ENCODE peak calls at places on chromosomes 16 and 17, in seven cellular contexts. U is spleen, Y is IMR-90, T is cardiac muscle cell, M is Peyer's patch, H is Panc1, X is ovary. I is an unnamed sample. For H3K9me3 and H3K4me1, the result is how much of the 10 kb centered on the place peaks cover.

GRCh38 chr17:83076930-83077329 is 2.5 kb upstream of the METRNL start:
- DNase-seq in U (no peak), Y (no peak), T (no peak), M (no peak), H (no peak), X (no peak), I (no peak)

GRCh38 chr17:14427914-14428639 is 127.2 kb downstream of the HS3ST3B1 start:
- DNase-seq in U (peak), Y (no peak), T (no peak), M (no peak), H (no peak), X (no peak), I (no peak)

GRCh38 chr17:56184650-56185049 is 31.4 kb downstream of the ANKFN1 start:
- DNase-seq in U (no peak), Y (no peak), T (no peak), M (no peak), H (no peak), X (no peak), I (no peak)

GRCh38 chr16:7615565-7615964 is 282.9 kb downstream of the RBFOX1 start:
- DNase-seq in U (no peak), Y (no peak), T (no peak), M (no peak), H (no peak), X (no peak), I (no peak)

GRCh38 chr16:21300309-21301167 is 22.4 kb upstream of the CRYM start:
- DNase-seq in U (peak), Y (peak), T (peak), M (peak), H (peak), X (peak), I (peak)

GRCh38 chr16:49617016-49617569 is 238.8 kb downstream of the ZNF423 start:
- DNase-seq in U (peak), Y (no peak), T (no peak), M (no peak), H (no peak), X (no peak), I (no peak)

GRCh38 chr16:69620564-69620963 is 54.8 kb downstream of the NFAT5 start:
- DNase-seq in U (no peak), Y (no peak), T (peak), M (no peak), H (no peak), X (no peak), I (no peak)

GRCh38 chr17:70136131-70136530 is 33.2 kb upstream of the KCNJ2 start:
- DNase-seq in U (no peak), Y (no peak), T (no peak), M (no peak), H (no peak), X (no peak), I (no peak)

GRCh38 chr16:61313931-61314330 is 722.3 kb downstream of the CDH8 start:
- DNase-seq in U (no peak), Y (no peak), T (peak), M (no peak), H (no peak), X (no peak), I (no peak)

GRCh38 chr17:4944163-4944553 is 4.1 kb downstream of the RNF167 start:
- DNase-seq in U (peak), Y (no peak), T (no peak), M (no peak), H (no peak), X (no peak), I (no peak)

GRCh38 chr17:27109346-27109745 is 184.6 kb upstream of the WSB1 start:
- DNase-seq in U (no peak), Y (no peak), T (no peak), M (no peak), H (no peak), X (no peak), I (no peak)

GRCh38 chr17:27105636-27106035 is 188.3 kb upstream of the WSB1 start:
- DNase-seq in U (no peak), Y (no peak), T (no peak), M (no peak), H (no peak), X (no peak), I (no peak)

GRCh38 chr17:27106347-27106981 is 187.4 kb upstream of the WSB1 start:
- DNase-seq in U (no peak), Y (no peak), T (no peak), M (no peak), H (no peak), X (no peak), I (no peak)

DNA sequence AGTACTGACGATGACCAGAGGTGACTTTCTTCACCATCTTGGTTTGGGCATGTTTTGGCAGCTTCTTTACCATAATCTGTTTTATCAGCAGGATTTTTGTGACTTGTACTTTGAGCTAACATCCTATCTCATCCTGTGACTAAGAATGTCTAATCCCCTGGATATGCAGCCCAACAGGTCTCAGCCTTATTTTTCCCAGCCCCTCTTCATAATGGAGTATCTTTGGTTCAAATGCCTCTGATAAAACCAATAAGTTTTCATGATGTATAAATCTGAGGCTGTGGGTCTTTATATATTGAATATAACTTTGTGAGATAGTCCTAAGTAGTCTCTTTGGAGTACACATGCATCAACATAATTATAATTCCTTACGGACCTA is 186.9 kb upstream of the WSB1 start:
- DNase-seq in U (no peak), Y (no peak), T (no peak), M (no peak), H (no peak), X (no peak), I (no peak)
- H3K9me3 ChIP-seq in U (under half), Y (under half), T (under half), M (under half), H (under half), X (under half), I (under half)

DNA sequence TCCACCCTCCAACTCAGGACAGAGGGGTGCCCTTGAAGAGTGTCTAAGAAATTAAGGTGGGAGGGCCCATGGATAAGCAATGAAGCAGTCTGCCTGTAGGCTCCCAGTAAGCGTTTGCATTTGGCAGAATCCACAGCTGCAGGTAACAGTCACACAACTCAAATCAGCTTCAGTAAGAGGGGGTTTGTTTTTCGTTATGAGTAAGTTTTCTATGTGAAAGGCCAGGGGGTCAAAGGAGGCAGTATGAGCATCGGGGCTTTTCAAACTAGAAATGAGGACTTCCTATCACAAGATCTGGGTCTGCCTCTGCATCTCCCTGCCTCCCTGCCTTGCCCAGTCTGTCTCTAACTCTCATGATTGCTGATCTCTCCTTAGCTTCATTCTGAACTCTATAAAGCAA is 128.1 kb upstream of the CCL2 start:
- DNase-seq in U (no peak), Y (no peak), T (no peak), M (no peak), H (no peak), X (no peak), I (no peak)
- TF ChIP-seq CTCF in U (no peak), Y (no peak), T (no peak), M (no peak), H (no peak), X (no peak), I (no peak)

GRCh38 chr16:11672206-11673090 is 4.2 kb downstream of the SNN start:
- DNase-seq in U (peak), Y (no peak), T (no peak), M (no peak), H (no peak), X (no peak), I (no peak)
- H3K4me1 ChIP-seq in U (half or more), Y (under half), T (under half), M (under half), H (under half), X (under half), I (under half)

GRCh38 chr17:27065588-27065987 is 228.3 kb upstream of the WSB1 start:
- DNase-seq in U (no peak), Y (no peak), T (no peak), M (no peak), H (no peak), X (no peak), I (no peak)

GRCh38 chr17:27069842-27070508 is 223.9 kb upstream of the WSB1 start:
- DNase-seq in U (no peak), Y (no peak), T (no peak), M (no peak), H (no peak), X (no peak), I (no peak)

GRCh38 chr17:27070836-27071235 is 223.1 kb upstream of the WSB1 start:
- DNase-seq in U (no peak), Y (no peak), T (no peak), M (no peak), H (no peak), X (no peak), I (no peak)

GRCh38 chr17:27066315-27066714 is 227.6 kb upstream of the WSB1 start:
- DNase-seq in U (no peak), Y (no peak), T (no peak), M (no peak), H (no peak), X (no peak), I (no peak)
- H3K9me3 ChIP-seq in U (under half), Y (under half), T (under half), M (under half), H (under half), X (under half), I (under half)

GRCh38 chr17:17741346-17742023 is 60.2 kb downstream of the RAI1 start:
- DNase-seq in U (no peak), Y (no peak), T (no peak), M (no peak), H (no peak), X (no peak), I (no peak)
- TF ChIP-seq CTCF in U (no peak), Y (peak), T (peak), M (no peak), H (no peak), X (no peak), I (no peak)

GRCh38 chr17:19763416-19763815 is 15.3 kb upstream of the ALDH3A1 start:
- DNase-seq in U (peak), Y (no peak), T (no peak), M (no peak), H (no peak), X (no peak), I (no peak)
- H3K4me1 ChIP-seq in U (under half), Y (under half), T (under half), M (under half), H (under half), X (under half), I (under half)

GRCh38 chr17:21816592-21817567 is 124.6 kb downstream of the KCNJ18 start:
- DNase-seq in U (no peak), Y (no peak), T (no peak), M (no peak), H (no peak), X (no peak), I (no peak)
- H3K9me3 ChIP-seq in U (under half), Y (under half), T (under half), M (under half), H (under half), X (under half), I (under half)

DNA sequence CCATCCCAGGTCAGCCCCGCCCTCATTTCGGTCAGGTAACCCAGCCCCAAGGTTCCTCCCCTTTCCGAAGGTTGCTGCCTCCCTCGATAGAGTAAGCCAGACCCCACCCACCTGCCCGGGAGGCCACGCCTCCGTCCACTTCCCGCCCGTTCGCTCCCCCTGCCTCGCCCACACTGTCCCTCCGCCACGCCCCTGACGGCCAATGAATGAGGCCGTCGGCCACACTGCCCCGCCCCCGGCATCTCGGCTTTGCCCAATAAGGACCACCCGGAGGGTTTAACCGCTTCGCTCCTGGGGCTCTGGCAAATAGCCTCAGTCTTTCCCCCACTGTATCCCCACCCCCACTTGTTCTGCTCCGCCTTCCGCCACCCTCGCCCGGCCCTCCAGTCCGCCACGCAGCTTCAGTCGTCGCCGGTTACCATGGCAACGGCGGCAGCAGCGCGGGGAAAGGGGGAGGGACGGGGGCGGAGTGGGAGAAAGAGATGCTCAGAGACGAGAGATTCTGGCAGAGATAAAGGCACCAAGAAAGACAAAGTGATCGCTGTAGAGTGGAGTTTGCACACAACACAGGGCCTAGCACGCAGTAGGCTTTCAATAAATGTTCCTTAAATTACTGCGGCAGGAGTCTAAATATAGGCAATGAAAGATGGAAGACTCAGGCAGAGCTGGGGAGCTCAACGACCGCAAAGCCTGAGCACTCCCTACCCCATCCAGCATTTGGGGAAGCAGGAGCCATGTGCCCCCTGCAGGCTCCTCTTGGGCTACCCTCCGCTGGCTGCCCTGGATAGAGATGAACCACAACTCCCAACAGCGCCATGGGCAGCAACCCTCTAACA is 5.1 kb downstream of the DLG4 start:
- DNase-seq in U (peak), Y (peak), T (peak), M (peak), H (peak), X (peak), I (peak)
- TF ChIP-seq CTCF in U (peak), Y (peak), T (peak), M (peak), H (peak), X (no peak), I (peak)

GRCh38 chr17:17924857-17925250 is 47.3 kb downstream of the TOM1L2 start:
- DNase-seq in U (no peak), Y (no peak), T (no peak), M (no peak), H (no peak), X (no peak), I (no peak)

GRCh38 chr17:17921192-17922082 is 50.8 kb downstream of the TOM1L2 start:
- DNase-seq in U (no peak), Y (peak), T (peak), M (no peak), H (no peak), X (no peak), I (no peak)

GRCh38 chr17:17924131-17924856 is 47.9 kb downstream of the TOM1L2 start:
- DNase-seq in U (no peak), Y (no peak), T (no peak), M (no peak), H (no peak), X (no peak), I (no peak)

GRCh38 chr17:17919169-17920107 is 52.8 kb downstream of the TOM1L2 start:
- DNase-seq in U (peak), Y (peak), T (peak), M (peak), H (no peak), X (peak), I (peak)

DNA sequence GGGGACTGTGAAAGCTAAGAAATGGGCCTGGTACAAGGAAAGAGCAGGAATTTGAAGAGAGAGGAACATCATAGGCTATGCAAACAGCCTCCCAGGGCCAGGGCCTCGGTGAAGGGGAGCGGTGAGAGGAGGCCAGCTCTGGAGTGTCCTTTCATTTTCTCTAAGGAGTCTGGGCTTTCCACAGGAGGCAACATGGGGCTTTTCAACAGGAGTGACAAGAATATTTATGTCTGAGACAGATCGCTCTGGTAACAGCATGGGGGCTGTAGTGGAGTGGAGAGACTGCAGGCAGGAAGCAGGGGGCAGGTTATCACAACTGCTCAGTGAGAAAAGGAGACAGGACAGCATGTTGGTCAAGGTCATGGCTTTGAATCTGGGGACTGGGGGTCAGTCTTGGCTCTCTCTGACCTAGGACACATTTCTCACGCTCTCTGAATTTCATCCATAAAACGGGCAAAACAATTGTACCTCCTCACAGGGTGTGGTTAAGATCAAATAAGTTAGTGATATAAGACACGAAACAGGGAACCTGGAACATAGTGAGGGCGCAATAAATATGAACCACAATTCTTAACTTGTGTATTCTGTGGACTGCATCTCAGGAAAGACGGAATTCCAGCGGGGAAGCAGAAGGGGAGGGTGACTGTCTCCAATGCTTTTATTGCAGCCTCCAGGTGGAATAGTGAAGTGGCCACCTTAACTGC is 49.9 kb downstream of the TOM1L2 start:
- DNase-seq in U (no peak), Y (no peak), T (no peak), M (no peak), H (no peak), X (no peak), I (no peak)
- H3K4me1 ChIP-seq in U (under half), Y (under half), T (under half), M (under half), H (under half), X (under half), I (under half)

DNA sequence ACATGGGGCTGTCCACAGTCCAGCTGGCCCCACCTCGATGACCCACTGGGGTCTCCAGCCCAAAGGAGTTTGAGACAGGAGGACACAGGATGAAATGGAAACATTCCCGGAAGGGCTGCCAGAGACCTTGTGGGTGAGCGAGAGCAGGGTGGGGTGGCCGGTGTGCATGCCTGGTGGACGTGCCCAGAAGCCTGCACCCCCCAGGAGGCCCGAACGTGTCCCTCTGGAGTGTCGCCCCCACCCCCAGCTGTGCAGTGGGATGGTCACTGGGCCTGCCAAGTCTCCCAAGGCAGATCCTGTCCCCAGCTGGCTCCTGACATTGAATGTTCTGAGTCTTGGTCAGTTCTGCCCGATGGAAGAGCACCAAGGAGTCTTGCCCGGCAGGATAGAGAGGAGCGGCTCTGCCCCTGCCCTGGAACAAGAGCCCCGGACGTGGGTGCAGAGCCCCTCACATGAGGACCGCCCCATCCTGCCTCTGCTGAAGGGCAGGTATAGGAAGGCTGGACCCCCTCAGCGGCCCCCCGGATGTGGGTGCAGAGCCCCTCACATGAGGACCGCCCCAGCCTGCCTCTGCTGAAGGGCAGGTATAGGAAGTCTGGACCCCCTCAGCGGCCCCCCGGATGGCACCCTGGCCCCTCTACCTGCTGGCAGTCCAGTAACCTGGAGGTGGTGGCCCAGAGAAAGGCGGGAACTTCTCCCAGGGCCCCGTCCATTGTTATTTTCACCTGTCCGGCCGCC is 3.1 kb upstream of the CAPN15 start:
- DNase-seq in U (no peak), Y (no peak), T (no peak), M (no peak), H (no peak), X (no peak), I (peak)
- H3K9me3 ChIP-seq in U (under half), Y (under half), T (under half), M (under half), H (under half), X (under half), I (under half)

I was measured in BE2C.